ENCODE peak calls at places on chromosomes 4 and X, in ten cellular contexts. Y, X, V, E, P, J, U, S, O and Q are unnamed samples.

GRCh38 chr4:108001540-108001939 is 11.9 kb downstream of the HADH start:
- DNase-seq in Y (no peak), X (no peak), V (no peak), E (no peak), P (no peak), J (no peak), U (no peak), S (peak), O (no peak), Q (no peak)

GRCh38 chr4:121221608-121222007 is 57.5 kb upstream of the TNIP3 start:
- DNase-seq in Y (no peak), X (no peak), V (no peak), E (no peak), P (no peak), J (no peak), U (no peak), S (no peak), O (no peak), Q (no peak)

GRCh38 chr4:8856835-8857590 is 14.6 kb downstream of the HMX1 start:
- DNase-seq in Y (no peak), X (no peak), V (no peak), E (no peak), P (no peak), J (no peak), U (no peak), S (no peak), O (no peak), Q (no peak)

GRCh38 chrX:48677456-48678030 is 6.1 kb upstream of the WAS start:
- DNase-seq in Y (no peak), X (no peak), V (no peak), E (no peak), P (no peak), J (no peak), U (no peak), S (no peak), O (no peak), Q (no peak)

GRCh38 chr4:185966997-185967775 is 101.8 kb upstream of the TLR3 start:
- DNase-seq in Y (no peak), X (no peak), V (no peak), E (no peak), P (no peak), J (no peak), U (no peak), S (no peak), O (no peak), Q (no peak)

GRCh38 chr4:85741921-85742591 is 267.1 kb downstream of the ARHGAP24 start:
- DNase-seq in Y (no peak), X (no peak), V (no peak), E (no peak), P (no peak), J (no peak), U (no peak), S (no peak), O (no peak), Q (no peak)

GRCh38 chrX:154918060-154918483 is 31.9 kb downstream of the F8A1 start:
- DNase-seq in Y (peak), X (peak), V (peak), E (peak), P (peak), J (peak), U (peak), S (peak), O (no peak), Q (peak)

GRCh38 chrX:140525448-140525847 is 20.6 kb upstream of the SOX3 start:
- DNase-seq in Y (no peak), X (no peak), V (peak), E (peak), P (no peak), J (no peak), U (no peak), S (peak), O (no peak), Q (no peak)

GRCh38 chr4:128727658-128728057 is 81.8 kb upstream of the JADE1 start:
- DNase-seq in Y (no peak), X (no peak), V (no peak), E (no peak), P (no peak), J (no peak), U (no peak), S (no peak), O (no peak), Q (no peak)

GRCh38 chrX:68490644-68491043 is 8.2 kb upstream of the YIPF6 start:
- DNase-seq in Y (no peak), X (no peak), V (peak), E (peak), P (no peak), J (no peak), U (no peak), S (peak), O (no peak), Q (peak)

GRCh38 chr4:10611673-10612072 is 72.9 kb downstream of the CLNK start:
- DNase-seq in Y (no peak), X (no peak), V (peak), E (peak), P (no peak), J (no peak), U (no peak), S (peak), O (no peak), Q (no peak)

DNA sequence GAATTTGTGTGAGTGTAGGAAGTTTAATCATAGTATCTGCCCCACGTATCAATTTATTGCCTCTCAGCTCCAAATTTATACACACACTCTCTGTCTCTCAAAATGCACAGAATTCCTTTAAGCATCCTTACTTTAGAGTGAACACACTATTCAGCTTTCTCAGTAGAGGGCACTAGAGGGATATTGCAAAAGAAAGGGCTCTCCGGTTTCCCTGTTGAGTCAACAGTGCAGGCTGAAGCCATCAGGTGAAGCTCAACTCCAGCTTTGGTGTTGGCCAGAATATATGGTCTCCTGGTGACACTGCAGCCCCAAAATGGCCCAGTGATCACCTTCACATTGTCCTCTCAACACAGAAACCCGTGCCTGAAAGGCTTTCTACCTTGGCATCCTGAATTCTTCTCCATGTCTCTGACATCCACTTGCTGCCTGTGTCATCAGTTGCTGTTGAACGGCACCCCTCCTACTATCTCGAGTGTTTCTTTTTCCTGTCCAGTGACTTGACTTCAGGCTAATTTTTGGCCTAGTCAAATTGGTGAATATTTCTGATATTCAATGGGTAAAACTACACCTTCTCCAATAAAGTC is 670.5 kb downstream of the GABRG1 start:
- DNase-seq in Y (no peak), X (no peak), V (peak), E (peak), P (no peak), J (no peak), U (no peak), S (peak), O (no peak), Q (peak)
- TF ChIP-seq CTCF in Y (no peak), X (peak), V (peak), E (no peak), P (no peak), J (no peak), U (no peak), S (peak), O (peak), Q (peak)

GRCh38 chr4:158171456-158171790 is 1.4 kb downstream of the GASK1B start:
- DNase-seq in Y (no peak), X (no peak), V (no peak), E (no peak), P (no peak), J (no peak), U (no peak), S (no peak), O (no peak), Q (no peak)

GRCh38 chr4:158170691-158171455 is 2.0 kb downstream of the GASK1B start:
- DNase-seq in Y (peak), X (no peak), V (peak), E (peak), P (peak), J (peak), U (peak), S (peak), O (peak), Q (peak)

GRCh38 chr4:158169931-158170690 is 2.7 kb downstream of the GASK1B start:
- DNase-seq in Y (no peak), X (no peak), V (peak), E (peak), P (no peak), J (no peak), U (no peak), S (peak), O (no peak), Q (no peak)

GRCh38 chr4:158172558-158173258 is at the start of gene GASK1B:
- DNase-seq in Y (no peak), X (no peak), V (peak), E (peak), P (no peak), J (peak), U (no peak), S (peak), O (no peak), Q (peak)

GRCh38 chr4:158172196-158172557 is 648 bp downstream of the GASK1B start:
- DNase-seq in Y (no peak), X (no peak), V (peak), E (peak), P (no peak), J (no peak), U (no peak), S (peak), O (no peak), Q (no peak)
- H3K4me3 ChIP-seq in Y (no peak), X (no peak), V (peak), E (peak), P (peak), J (peak), U (peak), S (peak), O (peak), Q (no peak)

DNA sequence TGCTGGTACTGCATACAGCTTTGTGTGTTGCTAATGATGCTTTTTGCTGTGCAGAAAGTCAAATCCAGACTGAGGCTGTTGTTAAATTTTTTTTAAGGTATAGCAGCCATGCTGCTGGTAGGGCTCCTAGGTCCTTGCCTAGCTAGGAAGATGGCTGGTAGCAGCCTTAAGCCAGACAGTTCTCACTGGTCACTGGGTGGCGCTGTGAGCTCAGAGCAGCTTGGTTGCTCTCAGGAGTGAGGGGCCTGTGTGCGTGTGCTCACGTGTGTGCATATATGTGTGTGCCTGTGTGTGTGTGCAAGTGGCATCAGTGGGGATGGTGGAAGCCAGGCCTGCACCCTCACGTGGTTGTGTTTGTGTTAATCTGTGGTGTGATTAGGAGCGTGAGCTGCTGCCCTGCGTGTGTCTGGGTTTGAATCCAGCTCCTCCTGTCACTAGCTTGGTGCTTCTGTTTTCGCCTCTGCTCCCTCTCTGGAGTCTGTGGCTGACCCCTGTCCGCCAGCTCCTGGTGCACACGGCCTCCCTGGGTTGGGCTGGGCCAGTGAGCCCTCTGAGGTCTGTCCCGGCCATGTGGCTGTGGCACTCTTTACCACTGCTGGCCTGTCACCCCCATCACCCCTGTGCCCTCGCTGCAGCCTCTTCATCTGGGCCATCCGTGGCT is 46.1 kb downstream of the SORCS2 start:
- DNase-seq in Y (no peak), X (no peak), V (no peak), E (no peak), P (no peak), J (no peak), U (no peak), S (no peak), O (no peak), Q (no peak)
- TF ChIP-seq CTCF in Y (no peak), X (peak), V (no peak), E (peak), P (no peak), J (no peak), U (no peak), S (no peak), O (no peak), Q (no peak)

DNA sequence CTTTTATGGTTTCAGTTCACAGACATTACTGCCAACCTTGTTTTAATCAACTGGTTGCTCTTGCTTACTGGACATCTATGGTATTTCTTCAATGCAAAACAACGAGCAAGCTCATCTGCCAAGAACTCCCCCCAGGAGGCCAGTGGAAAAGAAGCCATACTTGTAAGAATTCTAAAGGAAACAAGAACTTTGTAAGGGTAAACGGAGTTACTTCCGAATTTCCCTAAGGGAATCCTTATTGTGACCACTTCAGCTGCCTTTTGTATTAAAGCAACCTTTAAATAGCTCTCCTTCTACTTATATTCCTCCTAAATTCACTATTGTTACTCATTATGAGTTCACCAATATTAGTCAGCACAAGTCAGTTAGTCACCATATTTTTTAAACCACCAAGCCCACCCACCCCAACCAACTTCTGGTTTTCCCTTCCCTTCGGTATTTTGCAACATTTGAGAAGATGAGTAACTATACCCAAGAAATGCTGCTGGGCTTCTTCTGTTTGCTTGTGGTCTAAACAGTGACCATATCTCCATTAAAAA is 602.8 kb upstream of the DIPK2B start:
- DNase-seq in Y (no peak), X (no peak), V (peak), E (peak), P (no peak), J (no peak), U (no peak), S (peak), O (no peak), Q (peak)
- H3K4me3 ChIP-seq in Y (no peak), X (no peak), V (no peak), E (no peak), P (no peak), J (no peak), U (no peak), S (no peak), O (no peak), Q (no peak)

DNA sequence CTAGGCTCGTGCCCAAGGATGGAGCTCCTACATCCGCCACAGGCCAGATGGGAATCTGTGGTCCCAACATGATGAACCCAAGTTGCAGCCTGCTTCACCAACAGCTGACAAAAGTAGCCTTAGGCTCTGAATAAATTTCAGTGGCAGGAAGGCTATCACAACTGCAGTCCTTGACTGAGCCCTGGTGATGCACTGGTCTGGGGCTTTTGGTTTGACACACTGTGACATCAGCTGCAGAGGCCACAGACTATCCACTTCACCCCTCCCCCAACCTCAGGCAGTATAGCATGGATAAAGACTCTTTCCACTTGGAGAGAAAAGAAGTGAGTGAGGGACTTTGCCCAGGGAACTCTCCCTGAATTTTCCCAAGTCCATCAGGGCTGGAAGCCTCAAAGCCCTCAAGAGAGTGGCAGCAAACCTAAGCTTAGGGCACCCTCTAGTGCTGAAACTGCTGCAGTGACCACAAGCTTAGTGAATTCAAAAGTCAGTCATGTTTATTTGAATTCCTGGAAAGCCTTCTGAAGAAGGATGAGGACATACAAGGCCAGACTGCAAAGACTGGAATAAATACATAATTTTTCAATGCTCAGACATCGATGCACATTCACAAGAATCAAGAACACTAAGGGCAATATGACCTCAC is 135.0 kb upstream of the TENT5D start:
- DNase-seq in Y (no peak), X (peak), V (peak), E (no peak), P (no peak), J (no peak), U (no peak), S (peak), O (no peak), Q (peak)
- TF ChIP-seq CTCF in Y (no peak), X (peak), V (peak), E (peak), P (no peak), J (no peak), U (peak), S (peak), O (peak), Q (peak)

GRCh38 chr4:163164110-163164509 is 2.6 kb downstream of the NAF1 start:
- DNase-seq in Y (no peak), X (no peak), V (no peak), E (no peak), P (no peak), J (no peak), U (no peak), S (no peak), O (no peak), Q (no peak)

GRCh38 chr4:163167333-163167626 is 590 bp upstream of the NAF1 start:
- DNase-seq in Y (no peak), X (no peak), V (peak), E (peak), P (no peak), J (no peak), U (no peak), S (peak), O (no peak), Q (peak)

GRCh38 chr4:163166041-163166579 is 580 bp downstream of the NAF1 start:
- DNase-seq in Y (peak), X (peak), V (peak), E (peak), P (peak), J (peak), U (peak), S (peak), O (peak), Q (peak)

GRCh38 chr4:163165217-163166017 is 1.3 kb downstream of the NAF1 start:
- DNase-seq in Y (no peak), X (no peak), V (no peak), E (peak), P (no peak), J (no peak), U (no peak), S (peak), O (no peak), Q (peak)

GRCh38 chr4:163164591-163164990 is 2.1 kb downstream of the NAF1 start:
- DNase-seq in Y (no peak), X (no peak), V (peak), E (no peak), P (no peak), J (no peak), U (no peak), S (peak), O (no peak), Q (peak)
- H3K4me3 ChIP-seq in Y (no peak), X (peak), V (peak), E (no peak), P (peak), J (peak), U (peak), S (peak), O (peak), Q (peak)

DNA sequence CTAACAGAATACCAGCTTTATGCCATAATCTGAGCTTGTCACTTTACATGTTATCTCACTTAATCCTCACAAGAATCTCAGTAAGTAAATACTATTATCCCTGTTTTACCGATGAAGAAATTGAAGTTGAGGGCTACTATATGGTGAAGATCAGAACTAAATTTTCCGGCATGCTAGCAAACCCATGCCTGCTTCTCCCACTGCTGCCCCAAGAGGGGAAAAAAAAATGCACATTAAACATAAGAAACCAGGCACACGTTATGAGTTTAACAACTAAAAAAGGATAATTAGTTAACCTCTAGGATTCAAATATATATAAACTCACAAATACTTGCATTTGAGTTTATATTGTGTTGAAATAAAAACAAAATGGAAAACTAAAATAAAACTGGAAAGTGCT is 10.8 kb downstream of the SLC10A7 start:
- DNase-seq in Y (no peak), X (no peak), V (no peak), E (no peak), P (no peak), J (no peak), U (no peak), S (no peak), O (no peak), Q (no peak)
- TF ChIP-seq CTCF in Y (no peak), X (no peak), V (peak), E (no peak), P (no peak), J (no peak), U (no peak), S (peak), O (no peak), Q (no peak)

GRCh38 chr4:88246600-88246999 is 37.8 kb downstream of the PPM1K start:
- DNase-seq in Y (no peak), X (no peak), V (no peak), E (no peak), P (no peak), J (no peak), U (no peak), S (no peak), O (no peak), Q (no peak)

GRCh38 chr4:88244056-88244455 is 40.3 kb downstream of the PPM1K start:
- DNase-seq in Y (no peak), X (no peak), V (no peak), E (no peak), P (no peak), J (no peak), U (no peak), S (no peak), O (no peak), Q (no peak)

GRCh38 chr4:88242144-88242543 is 42.2 kb downstream of the PPM1K start:
- DNase-seq in Y (no peak), X (no peak), V (no peak), E (no peak), P (peak), J (no peak), U (no peak), S (peak), O (no peak), Q (no peak)

GRCh38 chr4:88247148-88247547 is 37.2 kb downstream of the PPM1K start:
- DNase-seq in Y (no peak), X (no peak), V (no peak), E (no peak), P (no peak), J (no peak), U (no peak), S (no peak), O (no peak), Q (no peak)

GRCh38 chr4:88244821-88245579 is 39.4 kb downstream of the PPM1K start:
- DNase-seq in Y (no peak), X (peak), V (no peak), E (no peak), P (peak), J (no peak), U (peak), S (no peak), O (no peak), Q (no peak)
- H3K4me3 ChIP-seq in Y (no peak), X (peak), V (no peak), E (no peak), P (peak), J (no peak), U (peak), S (no peak), O (no peak), Q (no peak)